ENCODE peak calls at places on chromosomes 7 and 10, in six cellular contexts. C is endodermal cell; G is hepatocyte; E is CD4-positive, alpha-beta memory T cell; Y is A549; Q is suprapubic skin. U is an unnamed sample.

GRCh38 chr7:54864718-54865117 is 105.7 kb upstream of the SEC61G start:
- DNase-seq in C (no peak), G (no peak), E (no peak), Y (no peak), Q (no peak), U (no peak)

GRCh38 chr7:32164341-32164996 is 94.3 kb upstream of the PDE1C start:
- DNase-seq in C (peak; percentile 82), G (peak; percentile 63), E (no peak), Y (peak; percentile 75), Q (no peak), U (no peak)

GRCh38 chr7:137399827-137400823 is 56.6 kb upstream of the PTN start:
- DNase-seq in C (peak; percentile 57), G (no peak), E (no peak), Y (no peak), Q (no peak), U (no peak)

GRCh38 chr10:88012627-88013026 is 149.2 kb downstream of the PTEN start:
- DNase-seq in C (no peak), G (no peak), E (no peak), Y (no peak), Q (no peak), U (no peak)

GRCh38 chr7:158080899-158081445 is 506.7 kb downstream of the PTPRN2 start:
- DNase-seq in C (no peak), G (no peak), E (no peak), Y (no peak), Q (no peak), U (no peak)

GRCh38 chr7:28456037-28456436 is 43.7 kb downstream of the CREB5 start:
- DNase-seq in C (no peak), G (no peak), E (no peak), Y (no peak), Q (no peak), U (no peak)

GRCh38 chr7:139777304-139777890 is 401 bp downstream of the HIPK2 start:
- DNase-seq in C (peak; percentile 63), G (peak; percentile 66), E (peak; percentile 62), Y (no peak), Q (no peak), U (peak; percentile 42)

GRCh38 chr10:20767028-20767427 is 130.1 kb downstream of the NEBL start:
- DNase-seq in C (no peak), G (no peak), E (no peak), Y (no peak), Q (no peak), U (no peak)

GRCh38 chr10:127148066-127148932 is 48.1 kb downstream of the INSYN2A start:
- DNase-seq in C (no peak), G (no peak), E (no peak), Y (peak; percentile 72), Q (no peak), U (no peak)

GRCh38 chr7:140010194-140010895 is 52.4 kb downstream of the PARP12 start:
- DNase-seq in C (peak; percentile 70), G (no peak), E (no peak), Y (no peak), Q (peak; percentile 38), U (no peak)

GRCh38 chr10:102352066-102352715 is 43.3 kb upstream of the NFKB2 start:
- DNase-seq in C (peak; percentile 88), G (peak; percentile 77), E (peak; percentile 70), Y (peak; percentile 68), Q (no peak), U (peak; percentile 69)

GRCh38 chr10:45421231-45422097 is 47.4 kb downstream of the ALOX5 start:
- DNase-seq in C (peak; percentile 35), G (no peak), E (peak; percentile 67), Y (no peak), Q (no peak), U (no peak)
- H3K27ac ChIP-seq in C (no peak overlapping the region), G (no peak overlapping the region), E (peak overlapping the region; percentile 82), Y (no peak overlapping the region), Q (no peak overlapping the region), U (peak overlapping the region; percentile 80)

GRCh38 chr10:5546891-5547683 is 22.3 kb downstream of the CALML3 start:
- DNase-seq in C (peak; percentile 23), G (peak; percentile 55), E (no peak), Y (peak; percentile 90), Q (peak; percentile 50), U (peak; percentile 89)
- H3K27ac ChIP-seq in C (no peak overlapping the region), G (peak overlapping the region; percentile 100), E (no peak overlapping the region), Y (peak overlapping the region; percentile 92), Q (peak overlapping the region; percentile 91), U (peak overlapping the region; percentile 93)

GRCh38 chr10:22615819-22616499 is 98.4 kb downstream of the PIP4K2A start:
- DNase-seq in C (no peak), G (peak; percentile 40), E (peak; percentile 81), Y (no peak), Q (no peak), U (peak; percentile 72)

GRCh38 chr10:22613011-22613410 is 101.4 kb downstream of the PIP4K2A start:
- DNase-seq in C (no peak), G (no peak), E (no peak), Y (no peak), Q (no peak), U (no peak)

GRCh38 chr10:22617516-22617915 is 96.9 kb downstream of the PIP4K2A start:
- DNase-seq in C (no peak), G (no peak), E (no peak), Y (no peak), Q (no peak), U (no peak)

GRCh38 chr10:22612316-22612715 is 102.1 kb downstream of the PIP4K2A start:
- DNase-seq in C (no peak), G (no peak), E (peak; percentile 61), Y (no peak), Q (no peak), U (no peak)

DNA sequence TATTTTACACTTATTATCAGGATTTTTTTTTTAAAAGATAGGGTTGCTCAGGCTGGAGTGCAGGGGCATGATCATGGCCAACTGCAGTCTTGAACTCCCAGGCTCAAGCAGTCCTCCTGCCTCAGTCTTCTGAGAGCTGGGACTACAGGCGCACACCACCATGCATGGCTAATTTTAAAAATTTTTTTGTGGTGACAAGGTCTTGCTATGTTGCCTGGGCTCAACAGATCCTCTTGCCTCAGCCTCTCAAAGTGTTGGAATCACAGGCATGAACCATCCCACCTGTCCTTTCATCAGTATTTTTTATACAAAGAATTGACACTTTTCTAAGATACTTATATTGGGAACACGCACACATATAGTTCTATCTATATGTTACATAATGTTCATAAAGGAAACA is 99.3 kb downstream of the PIP4K2A start:
- DNase-seq in C (no peak), G (no peak), E (no peak), Y (no peak), Q (no peak), U (no peak)
- H3K27ac ChIP-seq in C (no peak overlapping the region), G (no peak overlapping the region), E (peak overlapping the region; percentile 53), Y (no peak overlapping the region), Q (no peak overlapping the region), U (no peak overlapping the region)

GRCh38 chr10:63700935-63701263 is 179.7 kb downstream of the REEP3 start:
- DNase-seq in C (no peak), G (no peak), E (no peak), Y (no peak), Q (no peak), U (no peak)
- H3K27ac ChIP-seq in C (no peak overlapping the region), G (peak overlapping the region; percentile 18), E (no peak overlapping the region), Y (peak overlapping the region; percentile 75), Q (peak overlapping the region; percentile 79), U (peak overlapping the region; percentile 39)

GRCh38 chr10:44961231-44961571 is 1.6 kb downstream of the RASSF4 start:
- DNase-seq in C (no peak), G (no peak), E (no peak), Y (no peak), Q (no peak), U (peak; percentile 17)
- H3K27ac ChIP-seq in C (no peak overlapping the region), G (peak overlapping the region; percentile 66), E (no peak overlapping the region), Y (no peak overlapping the region), Q (peak overlapping the region; percentile 20), U (peak overlapping the region; percentile 34)

DNA sequence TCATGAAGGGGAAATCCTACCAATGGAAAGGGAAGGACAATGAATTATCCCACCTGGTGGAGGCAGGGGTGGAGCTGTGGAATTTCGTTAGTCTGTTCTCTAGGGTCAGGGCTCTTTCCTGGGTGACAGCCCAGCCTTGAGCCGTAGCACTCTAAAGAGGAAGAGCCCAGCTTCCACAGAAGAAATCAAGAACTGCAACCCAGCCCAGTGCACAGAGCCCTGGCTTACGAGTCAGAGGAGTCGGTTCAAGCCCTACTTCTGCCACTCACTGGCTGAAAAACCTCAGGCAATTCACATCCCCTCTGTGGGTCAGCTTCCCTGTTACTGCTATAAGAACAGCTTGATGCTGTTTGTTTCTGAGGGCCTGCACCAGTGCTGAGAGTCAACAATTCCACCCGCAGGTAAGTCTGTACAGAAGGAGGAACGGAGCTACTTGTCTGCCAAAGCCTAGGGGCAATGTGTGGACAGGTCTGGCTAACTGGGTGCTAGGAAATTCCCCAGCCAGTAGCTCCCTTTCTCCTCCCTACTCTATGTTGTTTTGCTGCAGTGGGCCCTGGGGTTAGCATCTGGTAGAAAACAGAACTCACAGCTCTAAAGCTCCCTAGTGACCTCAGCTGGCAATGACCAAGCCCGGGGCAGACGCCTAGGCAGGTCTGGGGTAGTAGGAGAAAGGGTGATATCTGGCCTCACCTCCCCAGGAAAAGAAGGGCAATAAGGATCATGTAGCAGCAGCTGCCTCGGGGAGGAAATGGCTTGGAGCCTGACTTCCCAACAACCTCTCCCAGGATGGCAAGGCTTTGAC is 3.3 kb downstream of the AVPI1 start:
- DNase-seq in C (peak; percentile 69), G (no peak), E (no peak), Y (peak; percentile 40), Q (no peak), U (peak; percentile 71)
- H3K27ac ChIP-seq in C (no peak overlapping the region), G (peak overlapping the region; percentile 89), E (no peak overlapping the region), Y (peak overlapping the region; percentile 94), Q (peak overlapping the region; percentile 92), U (peak overlapping the region; percentile 86)

DNA sequence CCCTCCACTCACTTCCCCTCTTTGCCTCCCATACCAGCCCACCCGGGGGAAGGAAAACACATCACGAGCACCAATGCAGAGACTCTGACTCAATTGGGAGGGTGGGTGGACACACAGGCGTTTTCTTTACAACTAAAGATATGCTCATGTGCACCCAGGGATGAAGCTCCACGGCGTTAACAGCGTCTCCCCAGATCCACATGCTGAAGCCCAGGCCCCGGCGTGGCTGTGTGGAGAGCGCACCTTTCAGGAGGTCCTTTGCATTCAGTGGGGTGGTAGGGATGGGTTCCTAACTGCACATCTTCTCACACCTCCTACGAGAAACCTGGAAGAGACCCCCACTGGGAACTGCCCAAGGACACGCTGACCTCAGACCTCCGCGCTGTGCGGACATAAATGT is 254.1 kb downstream of the ZMYND11 start:
- DNase-seq in C (no peak), G (no peak), E (no peak), Y (no peak), Q (no peak), U (no peak)
- H3K27ac ChIP-seq in C (no peak overlapping the region), G (no peak overlapping the region), E (no peak overlapping the region), Y (no peak overlapping the region), Q (no peak overlapping the region), U (no peak overlapping the region)

U was measured in colonic mucosa.